ENCODE peak calls at places on chromosomes 13 and 19, in four cellular contexts. O is MM.1S, F is fibroblast of the aortic adventitia, W is body of pancreas. D is an unnamed sample.

GRCh38 chr13:37598572-37598971 is at the start of gene POSTN:
- DNase-seq in O (no peak), F (peak; percentile 67), W (no peak), D (no peak)

GRCh38 chr13:108980237-108980636 is 350.8 kb downstream of the MYO16 start:
- DNase-seq in O (no peak), F (no peak), W (no peak), D (no peak)

GRCh38 chr13:98265669-98266551 is 88.8 kb upstream of the RNF113B start:
- DNase-seq in O (no peak), F (no peak), W (peak; percentile 77), D (no peak)

GRCh38 chr13:102599451-102600012 is 2.7 kb downstream of the TPP2 start:
- DNase-seq in O (no peak), F (no peak), W (no peak), D (no peak)

GRCh38 chr13:24267801-24268200 is 41.6 kb upstream of the C1QTNF9 start:
- DNase-seq in O (no peak), F (no peak), W (no peak), D (no peak)

GRCh38 chr19:996051-996838 is 4.0 kb upstream of the GRIN3B start:
- DNase-seq in O (peak; percentile 81), F (peak; percentile 50), W (peak; percentile 55), D (peak; percentile 72)

GRCh38 chr19:49710372-49710951 is 19.5 kb downstream of the CPT1C start:
- DNase-seq in O (no peak), F (peak; percentile 51), W (no peak), D (peak; percentile 4)

GRCh38 chr13:57631607-57632275 is at the start of gene PCDH17:
- DNase-seq in O (peak; percentile 9), F (peak; percentile 38), W (peak; percentile 19), D (no peak)

GRCh38 chr13:23723463-23723862 is 153.3 kb downstream of the TNFRSF19 start:
- DNase-seq in O (no peak), F (peak; percentile 70), W (no peak), D (no peak)

GRCh38 chr19:15466851-15467733 is 2.7 kb upstream of the RASAL3 start:
- DNase-seq in O (peak; percentile 94), F (peak; percentile 72), W (no peak), D (no peak)

GRCh38 chr13:35630551-35631275 is 154.2 kb upstream of the MAB21L1 start:
- DNase-seq in O (peak; percentile 22), F (peak; percentile 75), W (no peak), D (peak; percentile 17)

GRCh38 chr13:98083507-98083906 is 59.4 kb upstream of the FARP1 start:
- DNase-seq in O (no peak), F (peak; percentile 91), W (no peak), D (no peak)

GRCh38 chr19:850221-850978 is 1.7 kb upstream of the ELANE start:
- DNase-seq in O (no peak), F (peak; percentile 97), W (peak; percentile 91), D (no peak)

DNA sequence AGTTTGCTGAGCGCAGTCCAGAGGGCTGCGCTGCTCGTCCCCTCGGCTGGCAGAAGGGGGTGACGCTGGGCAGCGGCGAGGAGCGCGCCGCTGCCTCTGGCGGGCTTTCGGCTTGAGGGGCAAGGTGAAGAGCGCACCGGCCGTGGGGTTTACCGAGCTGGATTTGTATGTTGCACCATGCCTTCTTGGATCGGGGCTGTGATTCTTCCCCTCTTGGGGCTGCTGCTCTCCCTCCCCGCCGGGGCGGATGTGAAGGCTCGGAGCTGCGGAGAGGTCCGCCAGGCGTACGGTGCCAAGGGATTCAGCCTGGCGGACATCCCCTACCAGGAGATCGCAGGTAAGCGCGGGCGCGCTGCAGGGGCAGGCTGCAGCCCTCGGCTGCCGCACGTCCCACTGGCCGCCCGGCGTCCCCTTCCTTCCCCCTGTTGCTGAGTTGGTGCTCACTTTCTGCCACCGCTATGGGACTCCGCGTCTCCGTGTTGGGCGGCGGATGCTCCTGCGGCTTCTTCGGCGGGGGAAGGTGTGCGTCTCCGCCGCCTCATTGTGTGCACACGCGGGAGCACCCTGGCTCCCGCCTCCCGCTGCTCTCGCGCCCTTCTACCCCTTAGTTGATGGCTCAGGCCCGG is 786 bp downstream of the GPC6 start:
- DNase-seq in O (peak; percentile 28), F (peak; percentile 60), W (no peak), D (no peak)
- TF ChIP-seq CTCF in O (no peak), F (peak; percentile 22), W (no peak), D (no peak)

GRCh38 chr19:39540333-39540673 is 342 bp upstream of the EID2 start:
- DNase-seq in O (no peak), F (no peak), W (no peak), D (no peak)

GRCh38 chr19:39543477-39543857 is 3.5 kb upstream of the EID2 start:
- DNase-seq in O (no peak), F (no peak), W (no peak), D (no peak)

GRCh38 chr19:39539165-39539518 is 819 bp downstream of the EID2 start:
- DNase-seq in O (no peak), F (peak; percentile 53), W (no peak), D (no peak)

GRCh38 chr19:39542198-39542597 is 2.2 kb upstream of the EID2 start:
- DNase-seq in O (no peak), F (no peak), W (no peak), D (no peak)

GRCh38 chr19:39539519-39540332 is at the start of gene EID2:
- DNase-seq in O (peak; percentile 94), F (peak; percentile 95), W (peak; percentile 98), D (peak; percentile 94)
- TF ChIP-seq CTCF in O (peak; percentile 78), F (peak; percentile 83), W (peak; percentile 90), D (peak; percentile 81)

GRCh38 chr13:63408227-63409202 is 1992.9 kb upstream of the PCDH20 start:
- DNase-seq in O (no peak), F (peak; percentile 15), W (no peak), D (no peak)

GRCh38 chr13:63403726-63404125 is 1988.1 kb upstream of the PCDH20 start:
- DNase-seq in O (no peak), F (no peak), W (no peak), D (no peak)
- TF ChIP-seq CTCF in O (no peak), F (no peak), W (no peak), D (no peak)

GRCh38 chr19:13429563-13429962 is 76.7 kb downstream of the CACNA1A start:
- DNase-seq in O (no peak), F (peak; percentile 43), W (no peak), D (no peak)

GRCh38 chr19:13430790-13431582 is 75.3 kb downstream of the CACNA1A start:
- DNase-seq in O (peak; percentile 19), F (peak; percentile 51), W (peak; percentile 17), D (peak; percentile 58)

GRCh38 chr19:13427273-13428051 is 78.8 kb downstream of the CACNA1A start:
- DNase-seq in O (no peak), F (no peak), W (no peak), D (no peak)

GRCh38 chr19:13425151-13425550 is 81.1 kb downstream of the CACNA1A start:
- DNase-seq in O (no peak), F (no peak), W (no peak), D (no peak)

DNA sequence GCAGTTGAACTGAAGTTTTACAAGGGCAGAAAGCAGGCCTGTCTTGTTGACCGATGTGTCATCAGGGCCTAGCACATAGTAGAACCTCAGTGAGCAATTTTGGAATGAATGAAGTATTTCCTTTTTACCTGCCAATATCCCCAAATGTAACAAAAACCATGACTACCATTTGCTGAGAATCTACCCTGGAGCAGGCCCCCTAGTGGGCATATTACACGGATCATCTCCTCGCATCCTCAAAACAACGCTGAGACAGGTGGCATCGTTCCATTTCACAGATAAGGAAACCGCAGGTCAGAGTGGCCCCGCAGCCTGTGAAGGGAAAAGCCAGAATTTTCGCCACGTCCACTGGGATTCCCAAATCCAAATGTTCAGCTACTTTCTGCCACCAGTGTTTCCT is 77.9 kb downstream of the CACNA1A start:
- DNase-seq in O (peak; percentile 11), F (peak; percentile 25), W (no peak), D (peak; percentile 16)
- TF ChIP-seq CTCF in O (peak; percentile 62), F (peak; percentile 63), W (peak; percentile 20), D (peak; percentile 47)

DNA sequence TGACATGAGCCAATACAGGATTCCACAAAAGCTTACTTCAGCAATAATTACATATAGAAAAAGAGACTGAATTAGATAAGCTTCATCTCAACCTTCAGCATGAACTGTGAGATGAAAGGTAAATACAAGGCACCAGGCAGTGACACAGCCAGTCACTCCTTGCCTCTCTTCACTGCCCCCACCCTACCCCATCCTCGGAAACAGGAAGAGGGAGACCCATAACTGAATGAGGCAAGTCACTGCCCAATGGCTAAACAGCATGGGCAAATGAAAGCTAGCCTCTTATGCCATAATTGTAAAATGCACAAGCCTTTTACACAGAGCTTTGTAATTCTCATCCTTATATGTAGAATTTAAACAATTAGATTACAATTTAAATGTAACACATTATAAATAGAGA is 1.7 kb downstream of the ZNF160 start:
- DNase-seq in O (no peak), F (no peak), W (no peak), D (no peak)
- TF ChIP-seq CTCF in O (no peak), F (no peak), W (no peak), D (no peak)

D was measured in GM10248.